ENCODE peak calls at places on chromosomes 6 and 20, in nine cellular contexts. U is cardiac muscle cell; H is effector memory CD8-positive, alpha-beta T cell; Z is AG09309; Q is endothelial cell; N is heart right ventricle; T is AG08396; C is PC-9; L is T1000. J is an unnamed sample.

GRCh38 chr6:150646228-150646627 is 46.5 kb downstream of the PLEKHG1 start:
- DNase-seq in Z (no peak), L (no peak), N (no peak), T (no peak), Q (no peak), C (no peak), U (no peak), H (no peak), J (no peak)

GRCh38 chr20:25580711-25581110 is 4.6 kb downstream of the NINL start:
- DNase-seq in H (no peak), T (peak; percentile 44), L (no peak), U (no peak), Q (no peak), C (no peak), Z (no peak), N (no peak), J (peak; percentile 55)

GRCh38 chr6:56168601-56169000 is 78.8 kb downstream of the COL21A1 start:
- DNase-seq in N (no peak), Q (no peak), Z (no peak), L (no peak), H (no peak), U (no peak), C (no peak), T (no peak), J (no peak)

GRCh38 chr6:157667211-157668033 is 155.6 kb upstream of the SNX9 start:
- DNase-seq in N (no peak), U (peak; percentile 75), H (peak; percentile 40), Z (peak; percentile 89), C (peak; percentile 25), Q (peak; percentile 66), L (peak; percentile 32), T (peak; percentile 78), J (peak; percentile 54)

GRCh38 chr6:127277878-127278843 is 11.5 kb downstream of the RNF146 start:
- DNase-seq in L (no peak), C (no peak), U (no peak), Z (no peak), T (no peak), Q (no peak), N (no peak), H (no peak), J (no peak)

GRCh38 chr6:102298066-102298465 is 904.6 kb downstream of the GRIK2 start:
- DNase-seq in U (no peak), Q (no peak), L (no peak), Z (no peak), N (no peak), H (no peak), T (no peak), C (no peak), J (no peak)

GRCh38 chr6:24919404-24919892 is 16.3 kb downstream of the RIPOR2 start:
- DNase-seq in Z (no peak), H (no peak), C (no peak), N (no peak), L (no peak), T (no peak), Q (no peak), U (no peak), J (no peak)

GRCh38 chr20:45975686-45976085 is 3.7 kb upstream of the ZNF335 start:
- DNase-seq in H (no peak), L (no peak), U (no peak), T (no peak), Z (no peak), Q (no peak), C (no peak), N (no peak), J (no peak)

GRCh38 chr20:33896509-33896908 is 85.4 kb downstream of the CHMP4B start:
- DNase-seq in L (no peak), Z (no peak), N (no peak), U (no peak), Q (no peak), C (no peak), T (peak; percentile 33), H (no peak), J (peak; percentile 62)

GRCh38 chr20:18404172-18404571 is 62.7 kb downstream of the DZANK1 start:
- DNase-seq in N (no peak), T (no peak), Z (no peak), C (no peak), H (no peak), Q (no peak), U (no peak), L (no peak), J (peak; percentile 9)

GRCh38 chr6:146785001-146785585 is 186.3 kb downstream of the ADGB start:
- DNase-seq in H (peak; percentile 5), L (no peak), T (peak; percentile 17), C (no peak), N (no peak), Z (no peak), Q (peak; percentile 31), U (peak; percentile 76), J (no peak)

GRCh38 chr6:90835584-90836212 is 248.8 kb upstream of the MAP3K7 start:
- DNase-seq in T (no peak), U (no peak), N (no peak), Z (no peak), C (no peak), H (no peak), Q (no peak), L (no peak), J (no peak)

GRCh38 chr6:53809691-53810090 is 14.9 kb downstream of the LRRC1 start:
- DNase-seq in C (no peak), Z (no peak), T (no peak), L (no peak), Q (no peak), H (no peak), N (no peak), U (no peak), J (no peak)

GRCh38 chr6:152979116-152979515 is 3.7 kb downstream of the FBXO5 start:
- DNase-seq in T (no peak), C (no peak), Q (no peak), L (no peak), H (no peak), N (no peak), Z (no peak), U (no peak), J (no peak)

GRCh38 chr6:43860285-43860684 is 90.3 kb downstream of the VEGFA start:
- DNase-seq in U (no peak), C (no peak), Q (no peak), T (no peak), Z (no peak), H (no peak), L (no peak), N (no peak), J (no peak)

GRCh38 chr6:122622404-122622938 is 12.3 kb downstream of the PKIB start:
- DNase-seq in L (no peak), N (no peak), Q (no peak), U (peak; percentile 19), T (no peak), C (no peak), H (no peak), Z (no peak), J (no peak)

GRCh38 chr20:49385471-49385870 is 97.0 kb downstream of the KCNB1 start:
- DNase-seq in Z (no peak), L (no peak), Q (no peak), C (peak; percentile 11), N (no peak), U (peak; percentile 34), H (no peak), T (peak; percentile 14), J (no peak)

GRCh38 chr6:39054577-39055142 is 6.1 kb downstream of the GLP1R start:
- DNase-seq in L (no peak), Q (no peak), T (no peak), C (no peak), U (no peak), N (no peak), Z (no peak), H (no peak), J (no peak)

GRCh38 chr6:47342824-47343223 is 33.1 kb upstream of the TNFRSF21 start:
- DNase-seq in C (no peak), L (no peak), H (no peak), U (no peak), N (no peak), T (no peak), Q (no peak), Z (no peak), J (no peak)

GRCh38 chr6:21611485-21611884 is 17.9 kb downstream of the SOX4 start:
- DNase-seq in C (no peak), Q (no peak), T (no peak), U (no peak), N (no peak), Z (no peak), L (no peak), H (no peak), J (no peak)

GRCh38 chr6:43455034-43455747 is at the start of gene DLK2:
- DNase-seq in Q (peak; percentile 24), Z (no peak), U (peak; percentile 52), H (peak; percentile 10), N (no peak), T (peak; percentile 44), L (no peak), C (peak; percentile 33), J (no peak)

GRCh38 chr6:141269684-141270083 is 863.0 kb upstream of the GJE1 start:
- DNase-seq in T (no peak), Q (no peak), L (no peak), N (no peak), Z (no peak), H (no peak), U (no peak), C (no peak), J (no peak)

GRCh38 chr6:108968325-108968724 is 120.1 kb downstream of the ARMC2 start:
- DNase-seq in T (no peak), N (no peak), Z (no peak), C (no peak), U (no peak), L (no peak), Q (peak; percentile 18), H (no peak), J (no peak)

GRCh38 chr20:17505664-17506517 is 25.3 kb downstream of the BFSP1 start:
- DNase-seq in Q (no peak), Z (no peak), N (no peak), U (no peak), L (no peak), H (peak; percentile 24), T (peak; percentile 25), C (no peak), J (no peak)

GRCh38 chr6:11653028-11653583 is 115.6 kb downstream of the TMEM170B start:
- DNase-seq in C (peak; percentile 55), Z (no peak), L (peak; percentile 70), H (no peak), U (peak; percentile 54), N (no peak), T (peak; percentile 76), Q (peak; percentile 40), J (peak; percentile 74)

GRCh38 chr6:43465978-43466377 is 10.6 kb upstream of the DLK2 start:
- DNase-seq in L (no peak), C (no peak), Z (no peak), Q (no peak), N (no peak), U (no peak), H (no peak), T (no peak), J (no peak)

GRCh38 chr20:46114449-46114848 is 3.7 kb upstream of the CD40 start:
- DNase-seq in U (no peak), C (no peak), Z (no peak), L (no peak), T (no peak), H (no peak), Q (no peak), N (no peak), J (no peak)

GRCh38 chr6:92756912-92757311 is 662.4 kb downstream of the EPHA7 start:
- DNase-seq in L (no peak), Q (no peak), Z (no peak), N (no peak), H (no peak), C (no peak), T (no peak), U (no peak), J (no peak)

GRCh38 chr6:52389626-52390360 is 27.8 kb downstream of the PAQR8 start:
- DNase-seq in U (no peak), Q (no peak), L (no peak), Z (no peak), H (no peak), C (peak; percentile 28), T (no peak), N (peak; percentile 54), J (no peak)

GRCh38 chr6:17281100-17281496 is at the start of gene RBM24:
- DNase-seq in N (peak; percentile 55), C (peak; percentile 43), H (no peak), Q (peak; percentile 75), Z (no peak), U (peak; percentile 62), T (peak; percentile 78), L (peak; percentile 30), J (peak; percentile 60)

GRCh38 chr6:52233975-52234823 is 10.1 kb downstream of the IL17F start:
- DNase-seq in Z (peak; percentile 50), Q (peak; percentile 49), N (no peak), H (no peak), U (peak; percentile 58), L (peak; percentile 50), C (peak; percentile 10), T (peak; percentile 55), J (peak; percentile 12)

J was measured in astrocyte of the cerebellum.